ENCODE peak calls at places on chromosomes 12 and 14, in four cellular contexts. One of them, this sample, is unnamed.

GRCh38 chr12:77033658-77034164 is 31.7 kb downstream of the E2F7 start:
- DNase-seq in activated CD8-positive, alpha-beta memory T cell treated with anti-CD3 and anti-CD28 coated beads for 1 hour: no peak
- DNase-seq in T-helper 1 cell: no peak
- DNase-seq in mucosa of gallbladder: no peak
- DNase-seq in this sample: no peak

GRCh38 chr12:71710276-71711125 is 24.6 kb downstream of the TMEM19 start:
- DNase-seq in activated CD8-positive, alpha-beta memory T cell treated with anti-CD3 and anti-CD28 coated beads for 1 hour: no peak
- DNase-seq in mucosa of gallbladder: no peak
- DNase-seq in T-helper 1 cell: no peak
- DNase-seq in this sample: peak; percentile 45

GRCh38 chr14:58626441-58626840 is 11.3 kb upstream of the DACT1 start:
- DNase-seq in T-helper 1 cell: no peak
- DNase-seq in activated CD8-positive, alpha-beta memory T cell treated with anti-CD3 and anti-CD28 coated beads for 1 hour: no peak
- DNase-seq in mucosa of gallbladder: no peak
- DNase-seq in this sample: no peak

GRCh38 chr12:50505386-50505827 is 622 bp downstream of the DIP2B start:
- DNase-seq in mucosa of gallbladder: no peak
- DNase-seq in activated CD8-positive, alpha-beta memory T cell treated with anti-CD3 and anti-CD28 coated beads for 1 hour: peak; percentile 11
- DNase-seq in T-helper 1 cell: no peak
- DNase-seq in this sample: peak; percentile 48

GRCh38 chr14:54577977-54578376 is 11.0 kb downstream of the SAMD4A start:
- DNase-seq in T-helper 1 cell: no peak
- DNase-seq in mucosa of gallbladder: no peak
- DNase-seq in activated CD8-positive, alpha-beta memory T cell treated with anti-CD3 and anti-CD28 coated beads for 1 hour: no peak
- DNase-seq in this sample: no peak

GRCh38 chr14:100541621-100542560 is 45.3 kb downstream of the BEGAIN start:
- DNase-seq in mucosa of gallbladder: no peak
- DNase-seq in activated CD8-positive, alpha-beta memory T cell treated with anti-CD3 and anti-CD28 coated beads for 1 hour: no peak
- DNase-seq in T-helper 1 cell: no peak
- DNase-seq in this sample: no peak

GRCh38 chr12:112939761-112940357 is 1.6 kb downstream of the OAS3 start:
- DNase-seq in activated CD8-positive, alpha-beta memory T cell treated with anti-CD3 and anti-CD28 coated beads for 1 hour: no peak
- DNase-seq in T-helper 1 cell: no peak
- DNase-seq in mucosa of gallbladder: no peak
- DNase-seq in this sample: no peak

GRCh38 chr12:99267038-99267437 is 380.5 kb upstream of the GARIN6 start:
- DNase-seq in activated CD8-positive, alpha-beta memory T cell treated with anti-CD3 and anti-CD28 coated beads for 1 hour: no peak
- DNase-seq in T-helper 1 cell: no peak
- DNase-seq in mucosa of gallbladder: no peak
- DNase-seq in this sample: no peak

GRCh38 chr12:112116232-112117060 is 7.9 kb upstream of the NAA25 start:
- DNase-seq in mucosa of gallbladder: peak; percentile 64
- DNase-seq in T-helper 1 cell: no peak
- DNase-seq in activated CD8-positive, alpha-beta memory T cell treated with anti-CD3 and anti-CD28 coated beads for 1 hour: no peak
- DNase-seq in this sample: peak; percentile 33

GRCh38 chr14:93054006-93054405 is 61.7 kb downstream of the ITPK1 start:
- DNase-seq in T-helper 1 cell: no peak
- DNase-seq in mucosa of gallbladder: no peak
- DNase-seq in activated CD8-positive, alpha-beta memory T cell treated with anti-CD3 and anti-CD28 coated beads for 1 hour: no peak
- DNase-seq in this sample: no peak